ENCODE peak calls at places on chromosome X, in ten cellular contexts. X is endothelial cell of umbilical vein; O is hepatocyte; V is uterus; Q is right cardiac atrium; P is IMR-90; J is fibroblast of lung; D is foreskin keratinocyte; R is PC-3; F is naive thymus-derived CD4-positive, alpha-beta T cell. C is an unnamed sample.

GRCh38 chrX:41922125-41922521 is 1.2 kb downstream of the CASK start:
- DNase-seq in J (peak; percentile 39), Q (no peak), P (peak; percentile 27), F (no peak), R (peak; percentile 32), D (no peak), O (no peak), V (no peak), X (peak; percentile 33), C (peak; percentile 60)

GRCh38 chrX:24782011-24782410 is 88.3 kb downstream of the POLA1 start:
- DNase-seq in O (no peak), Q (no peak), P (no peak), X (no peak), D (no peak), V (no peak), R (no peak), J (no peak), F (no peak), C (no peak)

GRCh38 chrX:155993421-155993820 is 4.1 kb upstream of the IL9R start:
- DNase-seq in F (no peak), X (no peak), V (no peak), R (no peak), D (no peak), O (no peak), Q (no peak), P (no peak), J (no peak), C (no peak)

GRCh38 chrX:41705680-41706374 is 17.1 kb downstream of the GPR34 start:
- DNase-seq in P (no peak), V (no peak), R (no peak), F (no peak), O (no peak), X (peak; percentile 17), D (no peak), Q (no peak), J (no peak), C (no peak)

GRCh38 chrX:41779058-41779564 is 55.1 kb downstream of the GPR82 start:
- DNase-seq in X (peak; percentile 74), D (peak; percentile 67), J (peak; percentile 73), O (peak; percentile 9), R (peak; percentile 88), V (no peak), Q (no peak), F (no peak), P (peak; percentile 85), C (peak; percentile 42)

GRCh38 chrX:108224727-108225455 is 133.3 kb downstream of the ATG4A start:
- DNase-seq in J (peak; percentile 58), R (peak; percentile 65), X (peak; percentile 37), D (no peak), V (no peak), O (peak; percentile 59), Q (no peak), P (peak; percentile 31), F (peak; percentile 1), C (peak; percentile 65)

GRCh38 chrX:33204889-33205288 is 6.5 kb downstream of the DMD start:
- DNase-seq in R (no peak), F (no peak), J (no peak), O (peak; percentile 18), D (peak; percentile 68), X (no peak), P (peak; percentile 59), Q (no peak), V (peak; percentile 29), C (no peak)

GRCh38 chrX:1609311-1609710 is 5.5 kb upstream of the ASMT start:
- DNase-seq in V (no peak), F (no peak), P (no peak), J (no peak), Q (no peak), X (no peak), R (no peak), D (no peak), O (no peak), C (no peak)

GRCh38 chrX:96683997-96684338 is 674 bp upstream of the DIAPH2 start:
- DNase-seq in J (no peak), Q (no peak), X (no peak), F (no peak), R (no peak), D (no peak), V (no peak), O (peak; percentile 65), P (no peak), C (peak; percentile 49)

GRCh38 chrX:149910178-149910695 is 19.1 kb upstream of the HSFX4 start:
- DNase-seq in X (no peak), R (no peak), F (no peak), Q (no peak), P (no peak), V (no peak), J (no peak), O (no peak), D (no peak), C (no peak)

GRCh38 chrX:154021131-154021611 is 1.5 kb upstream of the IRAK1 start:
- DNase-seq in R (no peak), P (peak; percentile 56), D (no peak), X (peak; percentile 56), O (no peak), F (no peak), V (no peak), Q (no peak), J (peak; percentile 72), C (peak; percentile 28)

GRCh38 chrX:49995021-49995731 is 72.8 kb downstream of the CLCN5 start:
- DNase-seq in R (peak; percentile 66), O (peak; percentile 16), V (no peak), P (peak; percentile 77), J (peak; percentile 86), Q (no peak), F (no peak), D (no peak), X (peak; percentile 10), C (peak; percentile 38)

GRCh38 chrX:97846718-97847237 is 963.1 kb downstream of the RPA4 start:
- DNase-seq in F (no peak), P (no peak), X (no peak), J (no peak), D (no peak), Q (no peak), R (no peak), O (no peak), V (no peak), C (no peak)

GRCh38 chrX:150365953-150366911 is 3.1 kb downstream of the MAMLD1 start:
- DNase-seq in V (peak; percentile 54), J (peak; percentile 54), F (peak; percentile 1), Q (peak; percentile 88), R (peak; percentile 17), X (peak; percentile 56), D (no peak), P (peak; percentile 64), O (peak; percentile 70), C (peak; percentile 70)

GRCh38 chrX:110667706-110668105 is 127.9 kb downstream of the CHRDL1 start:
- DNase-seq in O (peak; percentile 13), J (peak; percentile 22), P (no peak), D (no peak), V (no peak), X (no peak), R (peak; percentile 1), Q (no peak), F (no peak), C (no peak)

GRCh38 chrX:65035451-65035779 is 59.2 kb upstream of the ZC4H2 start:
- DNase-seq in J (peak; percentile 3), Q (peak; percentile 36), F (no peak), V (peak; percentile 25), P (peak; percentile 21), X (no peak), R (peak; percentile 36), D (no peak), O (peak; percentile 50), C (peak; percentile 47)

GRCh38 chrX:9272166-9272565 is 192.7 kb upstream of the TBL1X start:
- DNase-seq in O (peak; percentile 9), D (no peak), F (no peak), R (no peak), V (no peak), X (no peak), J (no peak), P (no peak), Q (no peak), C (peak; percentile 81)

GRCh38 chrX:102950908-102951866 is 14.1 kb downstream of the RAB40AL start:
- DNase-seq in X (peak; percentile 68), V (no peak), D (no peak), Q (peak; percentile 64), P (peak; percentile 27), R (peak; percentile 81), F (peak; percentile 47), J (peak; percentile 32), O (peak; percentile 42), C (peak; percentile 65)

GRCh38 chrX:77668391-77669237 is 117.4 kb downstream of the ATRX start:
- DNase-seq in F (no peak), V (no peak), P (peak; percentile 55), X (peak; percentile 81), O (no peak), R (peak; percentile 68), Q (no peak), J (peak; percentile 59), D (peak; percentile 24), C (peak; percentile 23)

GRCh38 chrX:148582353-148582752 is 81.9 kb downstream of the AFF2 start:
- DNase-seq in V (no peak), R (no peak), O (no peak), P (no peak), Q (no peak), D (no peak), F (no peak), J (peak; percentile 59), X (no peak), C (no peak)

GRCh38 chrX:38898261-38898660 is 97.0 kb downstream of the MID1IP1 start:
- DNase-seq in X (no peak), O (no peak), V (no peak), D (no peak), Q (no peak), P (no peak), J (no peak), R (no peak), F (no peak), C (no peak)

GRCh38 chrX:2698604-2699003 is 7.5 kb downstream of the CD99 start:
- DNase-seq in J (no peak), F (no peak), P (no peak), Q (no peak), V (no peak), X (no peak), O (no peak), R (peak; percentile 89), D (no peak), C (no peak)
- H3K4me1 ChIP-seq in J (peaks cover 16% of the 10 kb centered on the region), F (peaks cover 98% of the 10 kb centered on the region), P (peaks cover 14% of the 10 kb centered on the region), Q (peaks cover 43% of the 10 kb centered on the region), V (peaks cover 21% of the 10 kb centered on the region), X (peaks cover 64% of the 10 kb centered on the region), O (peaks cover 46% of the 10 kb centered on the region), R (peaks cover 34% of the 10 kb centered on the region), D (peaks cover 43% of the 10 kb centered on the region), C (peaks cover 40% of the 10 kb centered on the region)

GRCh38 chrX:34563061-34563460 is 94.0 kb downstream of the TMEM47 start:
- DNase-seq in O (no peak), R (no peak), P (no peak), Q (no peak), J (no peak), V (no peak), D (no peak), X (no peak), F (no peak), C (no peak)
- H3K4me1 ChIP-seq in O (no peaks in the 10 kb centered on the region), R (no peaks in the 10 kb centered on the region), P (peaks cover 3% of the 10 kb centered on the region), Q (no peaks in the 10 kb centered on the region), J (no peaks in the 10 kb centered on the region), V (no peaks in the 10 kb centered on the region), D (no peaks in the 10 kb centered on the region), X (peaks cover 25% of the 10 kb centered on the region), F (no peaks in the 10 kb centered on the region), C (no peaks in the 10 kb centered on the region)

GRCh38 chrX:139234898-139235297 is 295.6 kb upstream of the F9 start:
- DNase-seq in X (no peak), P (no peak), D (no peak), V (no peak), R (no peak), O (no peak), Q (no peak), F (no peak), J (no peak), C (no peak)
- H3K4me1 ChIP-seq in X (no peaks in the 10 kb centered on the region), P (no peaks in the 10 kb centered on the region), D (no peaks in the 10 kb centered on the region), V (no peaks in the 10 kb centered on the region), R (no peaks in the 10 kb centered on the region), O (no peaks in the 10 kb centered on the region), Q (no peaks in the 10 kb centered on the region), F (no peaks in the 10 kb centered on the region), J (no peaks in the 10 kb centered on the region), C (no peaks in the 10 kb centered on the region)

GRCh38 chrX:46954716-46955115 is 42.5 kb downstream of the JADE3 start:
- DNase-seq in O (no peak), J (no peak), X (no peak), Q (no peak), P (no peak), D (no peak), F (no peak), R (no peak), V (no peak), C (no peak)
- H3K4me1 ChIP-seq in O (peaks cover 13% of the 10 kb centered on the region), J (peaks cover 3% of the 10 kb centered on the region), X (peaks cover 13% of the 10 kb centered on the region), Q (peaks cover 4% of the 10 kb centered on the region), P (peaks cover 4% of the 10 kb centered on the region), D (no peaks in the 10 kb centered on the region), F (no peaks in the 10 kb centered on the region), R (peaks cover 5% of the 10 kb centered on the region), V (no peaks in the 10 kb centered on the region), C (peaks cover 12% of the 10 kb centered on the region)

C was measured in adipocyte.